ENCODE peak calls at places on chromosomes 7 and 10, in eight cellular contexts. One of them, this sample, is unnamed.
A peak's percentile ranks its signal among the peaks of the same experiment; 100 is the strongest.

GRCh38 chr7:23356726-23357125 is 57.6 kb downstream of the MALSU1 start:
- DNase-seq in OCI-LY7: no peak
- DNase-seq in hepatocyte: no peak
- DNase-seq in neural progenitor cell: no peak
- DNase-seq in MM.1S: no peak
- DNase-seq in GM23248: peak; percentile 73
- DNase-seq in HCT116: no peak
- DNase-seq in SK-N-SH: no peak
- DNase-seq in this sample: peak; percentile 39

GRCh38 chr10:32713560-32713959 is 244.5 kb downstream of the ITGB1 start:
- DNase-seq in OCI-LY7: peak; percentile 10
- DNase-seq in hepatocyte: no peak
- DNase-seq in neural progenitor cell: no peak
- DNase-seq in MM.1S: no peak
- DNase-seq in GM23248: peak; percentile 10
- DNase-seq in HCT116: no peak
- DNase-seq in SK-N-SH: no peak
- DNase-seq in this sample: peak; percentile 69

GRCh38 chr10:106189254-106189653 is 975.3 kb downstream of the SORCS1 start:
- DNase-seq in OCI-LY7: peak; percentile 32
- DNase-seq in hepatocyte: peak; percentile 64
- DNase-seq in neural progenitor cell: peak; percentile 66
- DNase-seq in MM.1S: peak; percentile 42
- DNase-seq in GM23248: peak; percentile 50
- DNase-seq in HCT116: no peak
- DNase-seq in SK-N-SH: peak; percentile 20
- DNase-seq in this sample: peak; percentile 62

GRCh38 chr10:62946278-62946677 is 130.1 kb upstream of the EGR2 start:
- DNase-seq in OCI-LY7: no peak
- DNase-seq in hepatocyte: no peak
- DNase-seq in neural progenitor cell: no peak
- DNase-seq in MM.1S: peak; percentile 46
- DNase-seq in GM23248: no peak
- DNase-seq in HCT116: no peak
- DNase-seq in SK-N-SH: no peak
- DNase-seq in this sample: no peak

GRCh38 chr7:100799037-100799896 is 28.1 kb downstream of the EPHB4 start:
- DNase-seq in OCI-LY7: peak; percentile 48
- DNase-seq in hepatocyte: peak; percentile 73
- DNase-seq in neural progenitor cell: peak; percentile 79
- DNase-seq in MM.1S: peak; percentile 19
- DNase-seq in GM23248: peak; percentile 78
- DNase-seq in HCT116: no peak
- DNase-seq in SK-N-SH: peak; percentile 80
- DNase-seq in this sample: peak; percentile 70

GRCh38 chr10:102111276-102111675 is 8.9 kb downstream of the LDB1 start:
- DNase-seq in OCI-LY7: no peak
- DNase-seq in hepatocyte: no peak
- DNase-seq in neural progenitor cell: no peak
- DNase-seq in MM.1S: no peak
- DNase-seq in GM23248: no peak
- DNase-seq in HCT116: no peak
- DNase-seq in SK-N-SH: no peak
- DNase-seq in this sample: no peak

GRCh38 chr7:74587435-74588126 is 69.9 kb upstream of the GTF2I start:
- DNase-seq in OCI-LY7: peak; percentile 54
- DNase-seq in hepatocyte: peak; percentile 90
- DNase-seq in neural progenitor cell: peak; percentile 57
- DNase-seq in MM.1S: no peak
- DNase-seq in GM23248: peak; percentile 94
- DNase-seq in HCT116: no peak
- DNase-seq in SK-N-SH: peak; percentile 87
- DNase-seq in this sample: peak; percentile 83

GRCh38 chr7:93378131-93378530 is 146.0 kb downstream of the VPS50 start:
- DNase-seq in OCI-LY7: peak; percentile 39
- DNase-seq in hepatocyte: no peak
- DNase-seq in neural progenitor cell: no peak
- DNase-seq in MM.1S: peak; percentile 69
- DNase-seq in GM23248: no peak
- DNase-seq in HCT116: no peak
- DNase-seq in SK-N-SH: no peak
- DNase-seq in this sample: no peak

GRCh38 chr7:106600569-106601373 is 60.2 kb downstream of the CCDC71L start:
- DNase-seq in OCI-LY7: no peak
- DNase-seq in hepatocyte: no peak
- DNase-seq in neural progenitor cell: no peak
- DNase-seq in MM.1S: no peak
- DNase-seq in GM23248: no peak
- DNase-seq in HCT116: no peak
- DNase-seq in SK-N-SH: no peak
- DNase-seq in this sample: no peak

GRCh38 chr10:43939939-43940810 is 291.5 kb upstream of the ZNF32 start:
- DNase-seq in OCI-LY7: peak; percentile 45
- DNase-seq in hepatocyte: peak; percentile 23
- DNase-seq in neural progenitor cell: no peak
- DNase-seq in MM.1S: no peak
- DNase-seq in GM23248: no peak
- DNase-seq in HCT116: no peak
- DNase-seq in SK-N-SH: peak; percentile 68
- DNase-seq in this sample: no peak

GRCh38 chr7:52114056-52114455 is 797.4 kb upstream of the COBL start:
- DNase-seq in OCI-LY7: no peak
- DNase-seq in hepatocyte: no peak
- DNase-seq in neural progenitor cell: no peak
- DNase-seq in MM.1S: no peak
- DNase-seq in GM23248: no peak
- DNase-seq in HCT116: no peak
- DNase-seq in SK-N-SH: no peak
- DNase-seq in this sample: no peak

GRCh38 chr7:48089415-48089975 is 430 bp downstream of the UPP1 start:
- DNase-seq in OCI-LY7: no peak
- DNase-seq in hepatocyte: peak; percentile 85
- DNase-seq in neural progenitor cell: no peak
- DNase-seq in MM.1S: no peak
- DNase-seq in GM23248: peak; percentile 52
- DNase-seq in HCT116: no peak
- DNase-seq in SK-N-SH: peak; percentile 82
- DNase-seq in this sample: peak; percentile 51

GRCh38 chr7:107220356-107220755 is 51.6 kb downstream of the HBP1 start:
- DNase-seq in OCI-LY7: no peak
- DNase-seq in hepatocyte: no peak
- DNase-seq in neural progenitor cell: no peak
- DNase-seq in MM.1S: no peak
- DNase-seq in GM23248: no peak
- DNase-seq in HCT116: no peak
- DNase-seq in SK-N-SH: no peak
- DNase-seq in this sample: no peak

GRCh38 chr7:27188666-27189559 is 3.9 kb upstream of the HOXA11 start:
- DNase-seq in OCI-LY7: no peak
- DNase-seq in hepatocyte: no peak
- DNase-seq in neural progenitor cell: no peak
- DNase-seq in MM.1S: no peak
- DNase-seq in GM23248: no peak
- DNase-seq in HCT116: no peak
- DNase-seq in SK-N-SH: no peak
- DNase-seq in this sample: peak; percentile 86

GRCh38 chr7:1537631-1538412 is 7.3 kb downstream of the MAFK start:
- DNase-seq in OCI-LY7: no peak
- DNase-seq in hepatocyte: peak; percentile 90
- DNase-seq in neural progenitor cell: peak; percentile 83
- DNase-seq in MM.1S: no peak
- DNase-seq in GM23248: peak; percentile 91
- DNase-seq in HCT116: no peak
- DNase-seq in SK-N-SH: peak; percentile 100
- DNase-seq in this sample: peak; percentile 20

GRCh38 chr7:75650062-75650461 is 88.7 kb downstream of the HIP1 start:
- DNase-seq in OCI-LY7: no peak
- DNase-seq in hepatocyte: no peak
- DNase-seq in neural progenitor cell: peak; percentile 64
- DNase-seq in MM.1S: no peak
- DNase-seq in GM23248: no peak
- DNase-seq in HCT116: no peak
- DNase-seq in SK-N-SH: no peak
- DNase-seq in this sample: no peak

GRCh38 chr10:19730071-19730470 is 86.2 kb upstream of the PLXDC2 start:
- DNase-seq in OCI-LY7: no peak
- DNase-seq in hepatocyte: no peak
- DNase-seq in neural progenitor cell: no peak
- DNase-seq in MM.1S: no peak
- DNase-seq in GM23248: peak; percentile 65
- DNase-seq in HCT116: no peak
- DNase-seq in SK-N-SH: no peak
- DNase-seq in this sample: peak; percentile 28

GRCh38 chr7:131905574-131905973 is 349.1 kb upstream of the PODXL start:
- DNase-seq in OCI-LY7: no peak
- DNase-seq in hepatocyte: no peak
- DNase-seq in neural progenitor cell: no peak
- DNase-seq in MM.1S: no peak
- DNase-seq in GM23248: no peak
- DNase-seq in HCT116: no peak
- DNase-seq in SK-N-SH: no peak
- DNase-seq in this sample: no peak

GRCh38 chr7:131903315-131903714 is 346.9 kb upstream of the PODXL start:
- DNase-seq in OCI-LY7: no peak
- DNase-seq in hepatocyte: no peak
- DNase-seq in neural progenitor cell: no peak
- DNase-seq in MM.1S: no peak
- DNase-seq in GM23248: no peak
- DNase-seq in HCT116: no peak
- DNase-seq in SK-N-SH: no peak
- DNase-seq in this sample: no peak

GRCh38 chr7:131900785-131901287 is 344.4 kb upstream of the PODXL start:
- DNase-seq in OCI-LY7: no peak
- DNase-seq in hepatocyte: no peak
- DNase-seq in neural progenitor cell: no peak
- DNase-seq in MM.1S: no peak
- DNase-seq in GM23248: no peak
- DNase-seq in HCT116: no peak
- DNase-seq in SK-N-SH: no peak
- DNase-seq in this sample: no peak

GRCh38 chr7:131908719-131909118 is 352.3 kb upstream of the PODXL start:
- DNase-seq in OCI-LY7: no peak
- DNase-seq in hepatocyte: no peak
- DNase-seq in neural progenitor cell: no peak
- DNase-seq in MM.1S: no peak
- DNase-seq in GM23248: no peak
- DNase-seq in HCT116: no peak
- DNase-seq in SK-N-SH: no peak
- DNase-seq in this sample: no peak

GRCh38 chr7:131904750-131905327 is 348.4 kb upstream of the PODXL start:
- DNase-seq in OCI-LY7: no peak
- DNase-seq in hepatocyte: no peak
- DNase-seq in neural progenitor cell: peak; percentile 17
- DNase-seq in MM.1S: no peak
- DNase-seq in GM23248: no peak
- DNase-seq in HCT116: no peak
- DNase-seq in SK-N-SH: no peak
- DNase-seq in this sample: no peak
- TF ChIP-seq EZH2phosphoT487 in OCI-LY7: no peak
- TF ChIP-seq EZH2phosphoT487 in hepatocyte: no peak
- TF ChIP-seq EZH2phosphoT487 in neural progenitor cell: no peak
- TF ChIP-seq EZH2phosphoT487 in MM.1S: no peak
- TF ChIP-seq EZH2phosphoT487 in GM23248: no peak
- TF ChIP-seq EZH2phosphoT487 in HCT116: no peak
- TF ChIP-seq EZH2phosphoT487 in SK-N-SH: no peak
- TF ChIP-seq EZH2phosphoT487 in this sample: no peak

GRCh38 chr10:34723746-34724145 is 91.3 kb downstream of the PARD3 start:
- DNase-seq in OCI-LY7: no peak
- DNase-seq in hepatocyte: peak; percentile 59
- DNase-seq in neural progenitor cell: peak; percentile 37
- DNase-seq in MM.1S: peak; percentile 78
- DNase-seq in GM23248: peak; percentile 86
- DNase-seq in HCT116: no peak
- DNase-seq in SK-N-SH: peak; percentile 47
- DNase-seq in this sample: peak; percentile 96
- H3K4me1 ChIP-seq in OCI-LY7: no peaks in the 10 kb centered on the region
- H3K4me1 ChIP-seq in hepatocyte: peaks cover 15% of the 10 kb centered on the region
- H3K4me1 ChIP-seq in neural progenitor cell: no peaks in the 10 kb centered on the region
- H3K4me1 ChIP-seq in MM.1S: peaks cover 44% of the 10 kb centered on the region
- H3K4me1 ChIP-seq in GM23248: peaks cover 25% of the 10 kb centered on the region
- H3K4me1 ChIP-seq in HCT116: peaks cover 29% of the 10 kb centered on the region
- H3K4me1 ChIP-seq in SK-N-SH: peaks cover 20% of the 10 kb centered on the region
- H3K4me1 ChIP-seq in this sample: peaks cover 52% of the 10 kb centered on the region

GRCh38 chr7:40811666-40812065 is 676.9 kb downstream of the SUGCT start:
- DNase-seq in OCI-LY7: no peak
- DNase-seq in hepatocyte: no peak
- DNase-seq in neural progenitor cell: no peak
- DNase-seq in MM.1S: no peak
- DNase-seq in GM23248: no peak
- DNase-seq in HCT116: no peak
- DNase-seq in SK-N-SH: no peak
- DNase-seq in this sample: no peak
- H3K9me3 ChIP-seq in OCI-LY7: peaks cover 34% of the 10 kb centered on the region
- H3K9me3 ChIP-seq in hepatocyte: peaks cover 4% of the 10 kb centered on the region
- H3K9me3 ChIP-seq in neural progenitor cell: no peaks in the 10 kb centered on the region
- H3K9me3 ChIP-seq in MM.1S: no peaks in the 10 kb centered on the region
- H3K9me3 ChIP-seq in GM23248: no peaks in the 10 kb centered on the region
- H3K9me3 ChIP-seq in HCT116: no peaks in the 10 kb centered on the region
- H3K9me3 ChIP-seq in SK-N-SH: peaks cover 16% of the 10 kb centered on the region
- H3K9me3 ChIP-seq in this sample: no peaks in the 10 kb centered on the region

GRCh38 chr7:46192191-46192590 is 271.1 kb upstream of the IGFBP3 start:
- DNase-seq in OCI-LY7: no peak
- DNase-seq in hepatocyte: no peak
- DNase-seq in neural progenitor cell: peak; percentile 34
- DNase-seq in MM.1S: no peak
- DNase-seq in GM23248: no peak
- DNase-seq in HCT116: no peak
- DNase-seq in SK-N-SH: no peak
- DNase-seq in this sample: no peak

GRCh38 chr7:46191296-46191695 is 270.2 kb upstream of the IGFBP3 start:
- DNase-seq in OCI-LY7: no peak
- DNase-seq in hepatocyte: no peak
- DNase-seq in neural progenitor cell: no peak
- DNase-seq in MM.1S: no peak
- DNase-seq in GM23248: no peak
- DNase-seq in HCT116: no peak
- DNase-seq in SK-N-SH: no peak
- DNase-seq in this sample: no peak

GRCh38 chr7:46195934-46196333 is 274.9 kb upstream of the IGFBP3 start:
- DNase-seq in OCI-LY7: no peak
- DNase-seq in hepatocyte: no peak
- DNase-seq in neural progenitor cell: no peak
- DNase-seq in MM.1S: no peak
- DNase-seq in GM23248: no peak
- DNase-seq in HCT116: no peak
- DNase-seq in SK-N-SH: no peak
- DNase-seq in this sample: no peak

GRCh38 chr7:46189255-46189790 is 268.3 kb upstream of the IGFBP3 start:
- DNase-seq in OCI-LY7: no peak
- DNase-seq in hepatocyte: no peak
- DNase-seq in neural progenitor cell: no peak
- DNase-seq in MM.1S: no peak
- DNase-seq in GM23248: no peak
- DNase-seq in HCT116: no peak
- DNase-seq in SK-N-SH: no peak
- DNase-seq in this sample: no peak

DNA sequence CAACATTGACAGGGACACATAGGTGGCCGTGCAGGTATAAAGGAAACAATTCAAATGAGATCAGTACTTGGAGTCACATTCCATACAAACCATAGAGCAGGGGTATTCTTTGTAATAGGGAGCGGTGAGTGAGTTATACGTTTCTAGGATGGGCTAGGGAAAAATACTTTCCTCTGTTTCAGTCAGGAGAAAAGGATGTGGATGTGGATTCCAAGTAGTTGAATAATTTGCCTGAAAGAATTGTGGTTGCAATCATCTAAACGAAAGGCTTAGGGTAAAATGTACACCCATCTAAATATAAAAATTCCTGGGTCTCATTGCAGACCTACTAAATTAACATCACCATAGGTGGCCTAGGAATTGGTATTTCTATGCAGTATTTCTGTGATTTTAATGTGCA is 270.7 kb upstream of the IGFBP3 start:
- DNase-seq in OCI-LY7: no peak
- DNase-seq in hepatocyte: no peak
- DNase-seq in neural progenitor cell: no peak
- DNase-seq in MM.1S: no peak
- DNase-seq in GM23248: peak; percentile 71
- DNase-seq in HCT116: no peak
- DNase-seq in SK-N-SH: no peak
- DNase-seq in this sample: peak; percentile 23
- TF ChIP-seq EZH2phosphoT487 in OCI-LY7: no peak
- TF ChIP-seq EZH2phosphoT487 in hepatocyte: no peak
- TF ChIP-seq EZH2phosphoT487 in neural progenitor cell: no peak
- TF ChIP-seq EZH2phosphoT487 in MM.1S: no peak
- TF ChIP-seq EZH2phosphoT487 in GM23248: no peak
- TF ChIP-seq EZH2phosphoT487 in HCT116: no peak
- TF ChIP-seq EZH2phosphoT487 in SK-N-SH: no peak
- TF ChIP-seq EZH2phosphoT487 in this sample: no peak

This sample was measured in PC-3.